ENCODE peak calls at places on chromosomes 1 and 21, in five cellular contexts. W, I, T, H and J are unnamed samples.

GRCh38 chr1:5658340-5659316 is 333.6 kb downstream of the NPHP4 start:
- DNase-seq in W (no peak), I (no peak), T (no peak), H (no peak), J (no peak)

GRCh38 chr1:53308512-53308911 is 19.4 kb downstream of the LRP8 start:
- DNase-seq in W (peak), I (no peak), T (no peak), H (no peak), J (no peak)

GRCh38 chr1:46152021-46152420 is 19.6 kb upstream of the PIK3R3 start:
- DNase-seq in W (no peak), I (no peak), T (no peak), H (no peak), J (peak)

GRCh38 chr1:179706339-179706941 is 36.7 kb upstream of the FAM163A start:
- DNase-seq in W (peak), I (peak), T (peak), H (peak), J (peak)

GRCh38 chr1:152111515-152111968 is 3.7 kb downstream of the TCHH start:
- DNase-seq in W (peak), I (no peak), T (peak), H (peak), J (peak)

GRCh38 chr1:156748670-156749428 is 2.6 kb downstream of the HDGF start:
- DNase-seq in W (no peak), I (no peak), T (peak), H (no peak), J (peak)

GRCh38 chr1:32806910-32807523 is 10.1 kb downstream of the YARS1 start:
- DNase-seq in W (no peak), I (no peak), T (peak), H (no peak), J (no peak)

GRCh38 chr1:44842763-44843655 is at the start of gene PTCH2:
- DNase-seq in W (peak), I (peak), T (peak), H (peak), J (peak)

GRCh38 chr1:240000634-240001033 is 91.0 kb upstream of the FMN2 start:
- DNase-seq in W (no peak), I (peak), T (peak), H (no peak), J (no peak)

GRCh38 chr1:155379180-155379876 is 58.6 kb downstream of the RUSC1 start:
- DNase-seq in W (no peak), I (peak), T (peak), H (no peak), J (no peak)

GRCh38 chr1:52574594-52574993 is 21.7 kb upstream of the TUT4 start:
- DNase-seq in W (no peak), I (peak), T (no peak), H (no peak), J (peak)

GRCh38 chr1:231590453-231591198 is 36.0 kb upstream of the DISC1 start:
- DNase-seq in W (peak), I (peak), T (peak), H (peak), J (peak)

GRCh38 chr1:185821612-185822385 is 87.6 kb downstream of the HMCN1 start:
- DNase-seq in W (no peak), I (no peak), T (peak), H (no peak), J (no peak)

GRCh38 chr1:110777228-110777627 is 95.7 kb upstream of the CD53 start:
- DNase-seq in W (no peak), I (no peak), T (no peak), H (no peak), J (no peak)

GRCh38 chr1:97364086-97364485 is 556.7 kb downstream of the DPYD start:
- DNase-seq in W (no peak), I (no peak), T (no peak), H (no peak), J (peak)

GRCh38 chr1:45141247-45142003 is 65.0 kb downstream of the ZSWIM5 start:
- DNase-seq in W (no peak), I (no peak), T (no peak), H (no peak), J (no peak)

GRCh38 chr1:231986631-231987291 is 360.2 kb downstream of the DISC1 start:
- DNase-seq in W (no peak), I (no peak), T (no peak), H (no peak), J (no peak)

GRCh38 chr1:203571661-203572060 is 55.0 kb upstream of the ATP2B4 start:
- DNase-seq in W (no peak), I (no peak), T (no peak), H (no peak), J (no peak)

GRCh38 chr21:45403825-45404725 is 890 bp upstream of the COL18A1 start:
- DNase-seq in W (no peak), I (no peak), T (peak), H (peak), J (peak)

GRCh38 chr1:166127003-166127402 is 39.8 kb downstream of the FAM78B start:
- DNase-seq in W (no peak), I (no peak), T (no peak), H (no peak), J (no peak)

GRCh38 chr21:42232176-42232825 is 13.4 kb downstream of the ABCG1 start:
- DNase-seq in W (no peak), I (no peak), T (no peak), H (no peak), J (no peak)

GRCh38 chr1:115469703-115470476 is 131.8 kb upstream of the NGF start:
- DNase-seq in W (no peak), I (no peak), T (peak), H (peak), J (peak)

GRCh38 chr1:52928083-52928404 is 968 bp downstream of the SCP2 start:
- DNase-seq in W (no peak), I (no peak), T (no peak), H (no peak), J (peak)

GRCh38 chr1:55993608-55994251 is 585.6 kb downstream of the PLPP3 start:
- DNase-seq in W (no peak), I (no peak), T (no peak), H (no peak), J (no peak)

GRCh38 chr1:229003233-229004031 is 267.5 kb upstream of the RAB4A start:
- DNase-seq in W (peak), I (no peak), T (no peak), H (no peak), J (no peak)

GRCh38 chr1:7717769-7718368 is 53.2 kb upstream of the VAMP3 start:
- DNase-seq in W (no peak), I (no peak), T (peak), H (peak), J (no peak)

GRCh38 chr1:63032171-63032570 is 248.2 kb downstream of the ATG4C start:
- DNase-seq in W (no peak), I (no peak), T (no peak), H (no peak), J (no peak)

GRCh38 chr1:95309031-95309459 is 75.0 kb downstream of the RWDD3 start:
- DNase-seq in W (peak), I (peak), T (peak), H (peak), J (peak)

GRCh38 chr1:243526180-243526579 is 270.3 kb downstream of the SDCCAG8 start:
- DNase-seq in W (no peak), I (no peak), T (peak), H (no peak), J (no peak)

GRCh38 chr1:14525262-14525661 is 73.2 kb upstream of the KAZN start:
- DNase-seq in W (no peak), I (no peak), T (no peak), H (no peak), J (no peak)

GRCh38 chr1:224542783-224543440 is 73.2 kb upstream of the CNIH3 start:
- DNase-seq in W (no peak), I (peak), T (peak), H (no peak), J (peak)

GRCh38 chr1:235073968-235074334 is 54.7 kb downstream of the TOMM20 start:
- DNase-seq in W (no peak), I (no peak), T (peak), H (no peak), J (peak)

GRCh38 chr21:31182231-31183129 is 144.2 kb upstream of the KRTAP19-8 start:
- DNase-seq in W (no peak), I (no peak), T (no peak), H (no peak), J (no peak)

GRCh38 chr1:165896277-165896676 is 68.9 kb downstream of the UCK2 start:
- DNase-seq in W (no peak), I (peak), T (no peak), H (no peak), J (peak)

GRCh38 chr1:69671363-69672010 is 103.8 kb downstream of the LRRC7 start:
- DNase-seq in W (no peak), I (no peak), T (peak), H (no peak), J (peak)

GRCh38 chr21:45022736-45023135 is 51.6 kb upstream of the ADARB1 start:
- DNase-seq in W (no peak), I (no peak), T (no peak), H (no peak), J (no peak)

GRCh38 chr1:207454046-207454964 is at the start of gene CR2:
- DNase-seq in W (no peak), I (no peak), T (peak), H (peak), J (peak)